ENCODE peak calls at places on chromosomes 11 and 22, in ten cellular contexts. W, N, X, L, G, I, F, J, Y and O are unnamed samples.

GRCh38 chr11:83971063-83971462 is 684.9 kb upstream of the CCDC90B start:
- DNase-seq in W (no peak), N (peak; percentile 22), X (peak; percentile 0), L (no peak), G (peak; percentile 7), I (peak; percentile 53), F (no peak), J (no peak), Y (no peak), O (no peak)

GRCh38 chr11:75013051-75013450 is 24.3 kb downstream of the NEU3 start:
- DNase-seq in W (no peak), N (peak; percentile 49), X (peak; percentile 45), L (no peak), G (peak; percentile 20), I (peak; percentile 90), F (peak; percentile 18), J (no peak), Y (no peak), O (no peak)

GRCh38 chr11:36689442-36689841 is 91.4 kb upstream of the RAG2 start:
- DNase-seq in W (no peak), N (no peak), X (no peak), L (no peak), G (no peak), I (no peak), F (no peak), J (no peak), Y (no peak), O (no peak)

GRCh38 chr22:23054531-23055257 is 15.6 kb upstream of the GNAZ start:
- DNase-seq in W (no peak), N (no peak), X (no peak), L (no peak), G (no peak), I (peak; percentile 25), F (no peak), J (no peak), Y (peak; percentile 36), O (peak; percentile 12)

GRCh38 chr11:65853249-65853979 is 4.6 kb downstream of the CFL1 start:
- DNase-seq in W (no peak), N (no peak), X (no peak), L (peak; percentile 52), G (no peak), I (peak; percentile 48), F (peak; percentile 45), J (no peak), Y (peak; percentile 34), O (no peak)

GRCh38 chr22:45344339-45344738 is 34.6 kb downstream of the FAM118A start:
- DNase-seq in W (no peak), N (no peak), X (no peak), L (no peak), G (no peak), I (no peak), F (no peak), J (no peak), Y (no peak), O (no peak)

GRCh38 chr11:34208266-34209135 is 103.1 kb downstream of the NAT10 start:
- DNase-seq in W (no peak), N (peak; percentile 25), X (peak; percentile 39), L (no peak), G (no peak), I (no peak), F (peak; percentile 98), J (no peak), Y (no peak), O (no peak)

GRCh38 chr22:40911772-40912171 is 39.4 kb upstream of the RBX1 start:
- DNase-seq in W (no peak), N (peak; percentile 36), X (peak; percentile 50), L (no peak), G (peak; percentile 58), I (no peak), F (no peak), J (no peak), Y (no peak), O (no peak)

GRCh38 chr22:50184541-50185383 is 951 bp upstream of the TRABD start:
- DNase-seq in W (no peak), N (no peak), X (no peak), L (peak; percentile 61), G (no peak), I (no peak), F (no peak), J (no peak), Y (no peak), O (no peak)

GRCh38 chr22:50185384-50186087 is at the start of gene TRABD:
- DNase-seq in W (peak; percentile 51), N (peak; percentile 86), X (peak; percentile 82), L (peak; percentile 93), G (peak; percentile 87), I (peak; percentile 93), F (peak; percentile 90), J (peak; percentile 74), Y (peak; percentile 95), O (peak; percentile 86)

GRCh38 chr22:50183141-50183971 is 2.4 kb upstream of the TRABD start:
- DNase-seq in W (no peak), N (no peak), X (no peak), L (no peak), G (no peak), I (no peak), F (no peak), J (no peak), Y (no peak), O (no peak)

GRCh38 chr22:50182176-50183081 is 3.3 kb upstream of the TRABD start:
- DNase-seq in W (no peak), N (no peak), X (no peak), L (peak; percentile 68), G (no peak), I (peak; percentile 55), F (no peak), J (no peak), Y (peak; percentile 85), O (no peak)

DNA sequence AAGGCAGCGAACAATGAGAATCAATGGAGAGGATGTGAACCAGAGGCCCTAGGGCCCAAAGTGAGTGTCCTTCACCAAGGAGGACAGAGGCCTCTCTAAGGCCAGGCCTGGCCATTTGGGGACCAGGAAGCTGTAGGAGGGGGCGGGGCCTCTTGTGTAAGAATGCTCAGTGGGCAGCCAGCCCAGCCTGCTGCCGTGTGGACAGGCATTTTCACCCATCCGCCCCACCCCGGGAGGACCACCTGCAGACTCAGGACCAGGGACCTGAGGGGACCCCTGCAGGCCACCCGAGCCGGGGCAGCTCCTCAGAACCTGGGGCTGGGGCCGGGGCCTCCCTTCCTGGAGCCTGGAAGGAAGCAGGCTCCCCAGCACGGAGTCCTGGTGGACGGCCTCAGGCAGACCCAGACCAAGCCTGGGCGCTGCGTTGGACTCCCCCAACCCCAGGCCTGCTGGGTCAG is 1.7 kb upstream of the TRABD start:
- DNase-seq in W (no peak), N (peak; percentile 66), X (peak; percentile 48), L (peak; percentile 71), G (peak; percentile 65), I (peak; percentile 81), F (no peak), J (peak; percentile 62), Y (peak; percentile 89), O (no peak)
- TF ChIP-seq CTCF in W (no peak), N (no peak), X (no peak), L (no peak), G (no peak), I (no peak), F (no peak), J (no peak), Y (no peak), O (no peak)

GRCh38 chr11:124109377-124109776 is 5.9 kb upstream of the VWA5A start:
- DNase-seq in W (no peak), N (no peak), X (no peak), L (no peak), G (no peak), I (no peak), F (no peak), J (no peak), Y (no peak), O (no peak)

GRCh38 chr11:124113890-124114289 is 1.4 kb upstream of the VWA5A start:
- DNase-seq in W (no peak), N (no peak), X (peak; percentile 8), L (peak; percentile 53), G (no peak), I (peak; percentile 63), F (no peak), J (no peak), Y (no peak), O (no peak)

DNA sequence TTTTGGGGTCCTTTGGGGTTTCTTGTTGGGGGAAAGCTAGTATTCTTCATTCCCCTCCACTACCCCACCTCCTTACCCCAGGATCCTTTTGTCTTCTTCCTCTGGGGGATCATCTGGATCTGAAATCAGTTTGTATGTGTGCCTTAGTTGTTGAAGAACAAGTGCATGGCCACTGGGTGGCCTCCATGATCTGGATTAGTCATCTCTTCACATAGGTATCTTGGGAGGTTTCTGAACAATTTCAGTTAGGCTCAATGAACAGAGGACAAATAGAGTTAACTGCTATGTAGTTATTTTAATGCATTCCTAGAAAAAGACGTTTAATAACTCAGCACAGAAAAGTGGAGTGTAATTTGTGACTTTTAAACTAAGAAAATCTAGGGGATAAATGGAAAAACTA is 7.1 kb upstream of the VWA5A start:
- DNase-seq in W (no peak), N (peak; percentile 64), X (peak; percentile 15), L (peak; percentile 33), G (no peak), I (no peak), F (peak; percentile 32), J (no peak), Y (no peak), O (no peak)
- TF ChIP-seq CTCF in W (peak; percentile 25), N (peak; percentile 49), X (peak; percentile 23), L (no peak), G (peak; percentile 25), I (peak; percentile 37), F (peak; percentile 9), J (no peak), Y (peak; percentile 21), O (no peak)

GRCh38 chr11:131246589-131247164 is 123.7 kb upstream of the NTM start:
- DNase-seq in W (no peak), N (no peak), X (no peak), L (peak; percentile 64), G (no peak), I (no peak), F (peak; percentile 41), J (no peak), Y (peak; percentile 67), O (no peak)
- TF ChIP-seq CTCF in W (peak; percentile 42), N (peak; percentile 6), X (peak; percentile 29), L (no peak), G (peak; percentile 28), I (peak; percentile 28), F (peak; percentile 54), J (peak; percentile 28), Y (peak; percentile 46), O (no peak)

GRCh38 chr11:116714902-116715301 is 57.9 kb downstream of the BUD13 start:
- DNase-seq in W (no peak), N (no peak), X (no peak), L (no peak), G (no peak), I (no peak), F (no peak), J (no peak), Y (no peak), O (no peak)

GRCh38 chr11:116719102-116719501 is 53.7 kb downstream of the BUD13 start:
- DNase-seq in W (no peak), N (no peak), X (no peak), L (no peak), G (no peak), I (no peak), F (no peak), J (no peak), Y (no peak), O (no peak)

GRCh38 chr11:116716617-116717016 is 56.2 kb downstream of the BUD13 start:
- DNase-seq in W (no peak), N (no peak), X (no peak), L (no peak), G (no peak), I (no peak), F (no peak), J (no peak), Y (no peak), O (no peak)

GRCh38 chr11:116712428-116712827 is 60.4 kb downstream of the BUD13 start:
- DNase-seq in W (no peak), N (no peak), X (no peak), L (no peak), G (no peak), I (no peak), F (no peak), J (no peak), Y (no peak), O (no peak)

GRCh38 chr11:116715383-116715782 is 57.4 kb downstream of the BUD13 start:
- DNase-seq in W (no peak), N (no peak), X (no peak), L (no peak), G (no peak), I (no peak), F (no peak), J (no peak), Y (no peak), O (no peak)
- TF ChIP-seq CTCF in W (peak; percentile 6), N (no peak), X (no peak), L (no peak), G (no peak), I (no peak), F (no peak), J (no peak), Y (no peak), O (no peak)